ENCODE peak calls at places on chromosomes 6 and 20, in six cellular contexts. U is IMR-90, V is neuronal stem cell, K is trophoblast cell, D is H9, L is H1. R is an unnamed sample.

GRCh38 chr6:151702851-151703629 is 104.4 kb upstream of the ESR1 start:
- DNase-seq in U (no peak), V (no peak), K (no peak), D (no peak), L (no peak), R (no peak)

GRCh38 chr6:26473758-26474438 is 16.1 kb downstream of the BTN2A1 start:
- DNase-seq in U (peak), V (peak), K (peak), D (peak), L (peak), R (peak)

GRCh38 chr20:35264755-35265154 is 13.2 kb downstream of the MMP24OS start:
- DNase-seq in U (peak), V (no peak), K (peak), D (peak), L (no peak), R (no peak)

GRCh38 chr6:157228421-157229218 is 94.7 kb downstream of the TMEM242 start:
- DNase-seq in U (no peak), V (peak), K (no peak), D (no peak), L (no peak), R (no peak)

GRCh38 chr6:41346435-41346834 is 11.0 kb downstream of the NCR2 start:
- DNase-seq in U (no peak), V (no peak), K (no peak), D (no peak), L (no peak), R (no peak)

GRCh38 chr6:85537055-85537494 is 56.6 kb downstream of the SNX14 start:
- DNase-seq in U (peak), V (no peak), K (no peak), D (no peak), L (no peak), R (peak)

GRCh38 chr20:16918366-16918765 is 170.2 kb downstream of the OTOR start:
- DNase-seq in U (no peak), V (no peak), K (no peak), D (no peak), L (no peak), R (no peak)

GRCh38 chr6:16681260-16681873 is 79.9 kb downstream of the ATXN1 start:
- DNase-seq in U (peak), V (no peak), K (peak), D (no peak), L (no peak), R (peak)

GRCh38 chr6:31042801-31043200 is 32.5 kb downstream of the MUC22 start:
- DNase-seq in U (peak), V (no peak), K (peak), D (peak), L (peak), R (peak)

GRCh38 chr6:157649311-157650260 is 173.5 kb upstream of the SNX9 start:
- DNase-seq in U (no peak), V (no peak), K (no peak), D (no peak), L (no peak), R (no peak)

GRCh38 chr6:53544050-53544499 is 826 bp downstream of the GCLC start:
- DNase-seq in U (peak), V (peak), K (peak), D (no peak), L (no peak), R (peak)

GRCh38 chr6:25290306-25291060 is 11.3 kb downstream of the CARMIL1 start:
- DNase-seq in U (no peak), V (no peak), K (no peak), D (no peak), L (no peak), R (no peak)

GRCh38 chr20:2533118-2533517 is 3.3 kb upstream of the TMC2 start:
- DNase-seq in U (no peak), V (no peak), K (no peak), D (no peak), L (no peak), R (no peak)

GRCh38 chr6:3455490-3456394 is 1.1 kb downstream of the SLC22A23 start:
- DNase-seq in U (no peak), V (no peak), K (no peak), D (peak), L (peak), R (no peak)

GRCh38 chr6:149750136-149750609 is 632 bp downstream of the PCMT1 start:
- DNase-seq in U (peak), V (peak), K (peak), D (peak), L (peak), R (peak)

GRCh38 chr6:151139524-151139923 is 100.2 kb upstream of the AKAP12 start:
- DNase-seq in U (no peak), V (no peak), K (no peak), D (no peak), L (no peak), R (no peak)

GRCh38 chr20:25669826-25670422 is 26.7 kb downstream of the ZNF337 start:
- DNase-seq in U (peak), V (no peak), K (peak), D (peak), L (no peak), R (peak)

GRCh38 chr6:121559611-121560269 is 124.3 kb downstream of the GJA1 start:
- DNase-seq in U (no peak), V (no peak), K (no peak), D (no peak), L (no peak), R (no peak)

GRCh38 chr6:150142657-150143501 is at the start of gene PPP1R14C:
- DNase-seq in U (no peak), V (peak), K (no peak), D (peak), L (peak), R (no peak)

GRCh38 chr6:100317031-100317430 is 147.7 kb downstream of the SIM1 start:
- DNase-seq in U (no peak), V (no peak), K (no peak), D (no peak), L (no peak), R (no peak)

GRCh38 chr20:46118481-46119020 is 437 bp downstream of the CD40 start:
- DNase-seq in U (no peak), V (no peak), K (no peak), D (peak), L (peak), R (peak)

GRCh38 chr6:141421378-141421777 is 711.3 kb upstream of the GJE1 start:
- DNase-seq in U (peak), V (no peak), K (peak), D (no peak), L (no peak), R (peak)

GRCh38 chr6:41325446-41326066 is 9.9 kb upstream of the NCR2 start:
- DNase-seq in U (no peak), V (no peak), K (no peak), D (no peak), L (no peak), R (no peak)

GRCh38 chr6:113318553-113318952 is 538.6 kb upstream of the MARCKS start:
- DNase-seq in U (peak), V (no peak), K (no peak), D (no peak), L (no peak), R (peak)

GRCh38 chr6:1436334-1437306 is 47.2 kb downstream of the FOXF2 start:
- DNase-seq in U (peak), V (peak), K (peak), D (peak), L (peak), R (peak)

DNA sequence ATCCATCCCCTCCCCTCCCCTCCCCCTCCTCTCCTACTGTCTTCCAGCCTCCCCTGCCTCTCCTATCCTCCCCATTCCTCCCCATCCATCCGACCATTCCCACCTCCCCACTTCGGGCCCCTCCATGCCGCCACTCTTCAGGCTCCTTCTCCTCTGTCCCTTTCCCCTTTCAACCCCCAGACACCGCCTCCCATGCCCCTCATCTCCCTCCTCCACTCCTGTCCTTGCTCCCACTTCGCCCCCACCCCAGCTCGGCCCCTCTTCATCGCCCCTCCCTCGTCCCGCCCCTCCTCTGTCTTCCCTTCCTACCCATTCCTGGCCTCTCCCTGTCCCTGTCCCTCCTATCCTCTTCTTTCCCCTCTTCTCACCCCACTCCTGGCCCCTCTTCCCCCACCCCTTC is 554 bp upstream of the CST3 start:
- DNase-seq in U (no peak), V (no peak), K (no peak), D (no peak), L (no peak), R (no peak)
- H4K91ac ChIP-seq in U (peak), V (no peak), K (no peak), D (no peak), L (no peak), R (peak)

GRCh38 chr20:44758247-44759101 is 12.8 kb downstream of the KCNK15 start:
- DNase-seq in U (no peak), V (no peak), K (no peak), D (no peak), L (no peak), R (no peak)
- H2AFZ ChIP-seq in U (no peak), V (no peak), K (no peak), D (no peak), L (no peak), R (no peak)

DNA sequence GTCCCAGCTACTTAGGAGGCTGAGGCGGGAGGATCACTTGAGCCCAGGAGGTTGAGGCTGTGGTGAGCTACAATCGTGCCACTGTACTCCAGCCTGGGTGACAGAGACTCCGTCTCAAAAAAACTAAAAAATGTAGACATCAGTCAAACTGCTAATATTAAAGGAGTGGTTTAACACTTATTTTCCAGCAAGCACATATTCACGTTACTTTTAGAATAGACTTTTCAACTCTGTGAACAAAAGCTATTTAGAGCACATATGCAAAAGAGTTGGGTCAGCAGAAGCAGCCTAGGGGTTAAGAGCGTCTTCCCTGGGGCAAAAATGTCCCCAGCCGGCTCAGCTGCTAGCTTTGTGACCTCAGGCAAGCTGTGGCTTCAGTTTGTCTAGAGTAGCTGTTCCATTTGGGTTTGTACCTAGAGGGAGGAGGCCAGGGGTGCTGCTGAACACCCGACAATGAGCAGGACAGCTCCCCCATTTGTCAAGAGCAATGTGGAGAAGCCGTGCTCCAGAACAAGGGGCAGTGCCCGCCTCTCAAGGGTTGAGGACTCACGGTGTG is 62.5 kb upstream of the PTGIS start:
- DNase-seq in U (no peak), V (no peak), K (peak), D (no peak), L (no peak), R (no peak)
- H4K91ac ChIP-seq in U (no peak), V (no peak), K (no peak), D (no peak), L (no peak), R (no peak)

GRCh38 chr6:155333414-155333813 is 19.1 kb upstream of the TFB1M start:
- DNase-seq in U (no peak), V (no peak), K (no peak), D (no peak), L (no peak), R (no peak)
- H2AFZ ChIP-seq in U (no peak), V (no peak), K (no peak), D (no peak), L (no peak), R (no peak)

DNA sequence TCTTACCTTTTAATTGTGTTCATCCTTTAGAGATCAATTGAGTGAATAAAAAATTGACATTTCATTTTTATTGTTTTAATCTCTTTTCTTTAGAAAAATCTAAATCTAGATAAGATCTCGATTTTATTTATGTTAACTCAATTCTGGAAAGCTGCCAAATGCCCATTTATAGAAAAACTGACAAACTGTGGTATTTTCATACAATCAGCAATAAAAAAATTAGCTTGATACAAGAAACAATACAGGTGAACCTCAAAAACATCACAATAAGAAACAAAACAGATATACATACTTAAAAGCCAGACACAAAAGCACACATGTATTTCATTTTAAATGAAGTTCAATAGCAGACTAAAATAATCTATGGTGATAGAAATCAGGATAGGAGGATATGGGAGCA is 30.0 kb upstream of the ARHGAP18 start:
- DNase-seq in U (no peak), V (no peak), K (no peak), D (no peak), L (no peak), R (no peak)
- H4K91ac ChIP-seq in U (no peak), V (no peak), K (no peak), D (no peak), L (no peak), R (no peak)

GRCh38 chr6:169189227-169189626 is 64.4 kb downstream of the THBS2 start:
- DNase-seq in U (no peak), V (no peak), K (no peak), D (no peak), L (no peak), R (no peak)

GRCh38 chr6:169189686-169190085 is 64.0 kb downstream of the THBS2 start:
- DNase-seq in U (peak), V (no peak), K (no peak), D (no peak), L (no peak), R (no peak)

GRCh38 chr6:169188051-169188863 is 65.4 kb downstream of the THBS2 start:
- DNase-seq in U (peak), V (no peak), K (no peak), D (no peak), L (no peak), R (peak)

GRCh38 chr6:169190970-169191369 is 62.7 kb downstream of the THBS2 start:
- DNase-seq in U (no peak), V (no peak), K (no peak), D (no peak), L (no peak), R (no peak)

DNA sequence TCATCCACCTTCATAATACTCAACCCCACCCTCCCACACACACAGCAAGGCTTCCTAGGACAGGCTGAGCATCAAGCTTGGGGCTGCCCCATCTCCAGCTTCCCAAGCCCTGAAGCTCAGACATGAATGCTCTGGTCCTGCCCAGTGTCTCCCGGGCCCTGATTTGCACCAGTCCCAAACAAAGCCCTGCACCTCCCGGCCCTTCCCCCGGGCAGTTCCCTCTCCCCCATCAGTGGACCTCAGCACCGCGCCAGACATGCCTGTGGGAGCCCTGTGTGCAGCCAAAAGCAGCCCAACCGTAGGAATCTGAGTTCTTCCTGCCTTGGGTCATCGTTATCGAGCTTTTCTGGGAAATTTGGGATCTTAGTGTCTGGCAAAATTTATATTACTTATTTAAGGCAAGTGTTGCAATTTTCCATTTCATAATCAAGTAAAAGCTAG is 63.5 kb downstream of the THBS2 start:
- DNase-seq in U (peak), V (no peak), K (no peak), D (no peak), L (no peak), R (no peak)
- H2AFZ ChIP-seq in U (peak), V (no peak), K (no peak), D (no peak), L (no peak), R (no peak)